ENCODE peak calls at places on chromosome 4, in seven cellular contexts. One of them, this sample, is unnamed. For H3K36me3, the result is how much of the 10 kb centered on the place peaks cover.

GRCh38 chr4:109990307-109991257 is 77.9 kb downstream of the EGF start:
- ATAC-seq in PC-3: no peak
- ATAC-seq in upper lobe of right lung: peak
- ATAC-seq in HCT116: no peak
- ATAC-seq in GM23338: no peak
- ATAC-seq in psoas muscle: no peak
- ATAC-seq in naive thymus-derived CD4-positive, alpha-beta T cell: peak
- ATAC-seq in this sample: no peak

GRCh38 chr4:173498023-173498422 is 32.0 kb downstream of the HAND2 start:
- ATAC-seq in naive thymus-derived CD4-positive, alpha-beta T cell: no peak
- ATAC-seq in HCT116: no peak
- ATAC-seq in psoas muscle: no peak
- ATAC-seq in GM23338: no peak
- ATAC-seq in upper lobe of right lung: no peak
- ATAC-seq in PC-3: no peak
- ATAC-seq in this sample: no peak

GRCh38 chr4:138669479-138670165 is 346.0 kb upstream of the NOCT start:
- ATAC-seq in upper lobe of right lung: no peak
- ATAC-seq in GM23338: no peak
- ATAC-seq in naive thymus-derived CD4-positive, alpha-beta T cell: no peak
- ATAC-seq in PC-3: no peak
- ATAC-seq in HCT116: no peak
- ATAC-seq in psoas muscle: no peak
- ATAC-seq in this sample: no peak

GRCh38 chr4:180665994-180666818 is 1577.0 kb upstream of the TENM3 start:
- ATAC-seq in naive thymus-derived CD4-positive, alpha-beta T cell: peak
- ATAC-seq in upper lobe of right lung: peak
- ATAC-seq in PC-3: peak
- ATAC-seq in HCT116: peak
- ATAC-seq in GM23338: peak
- ATAC-seq in psoas muscle: no peak
- ATAC-seq in this sample: no peak

GRCh38 chr4:182842104-182842600 is 75.0 kb downstream of the DCTD start:
- ATAC-seq in GM23338: no peak
- ATAC-seq in PC-3: no peak
- ATAC-seq in upper lobe of right lung: no peak
- ATAC-seq in psoas muscle: no peak
- ATAC-seq in HCT116: no peak
- ATAC-seq in naive thymus-derived CD4-positive, alpha-beta T cell: no peak
- ATAC-seq in this sample: no peak

GRCh38 chr4:150323551-150324325 is 245.5 kb downstream of the DCLK2 start:
- ATAC-seq in psoas muscle: no peak
- ATAC-seq in upper lobe of right lung: no peak
- ATAC-seq in GM23338: peak
- ATAC-seq in naive thymus-derived CD4-positive, alpha-beta T cell: no peak
- ATAC-seq in HCT116: no peak
- ATAC-seq in PC-3: no peak
- ATAC-seq in this sample: no peak

GRCh38 chr4:136400829-136401228 is 1131.5 kb downstream of the PCDH18 start:
- ATAC-seq in upper lobe of right lung: no peak
- ATAC-seq in psoas muscle: no peak
- ATAC-seq in GM23338: no peak
- ATAC-seq in naive thymus-derived CD4-positive, alpha-beta T cell: no peak
- ATAC-seq in PC-3: no peak
- ATAC-seq in HCT116: no peak
- ATAC-seq in this sample: no peak

GRCh38 chr4:169881769-169882168 is 124.0 kb upstream of the HPF1 start:
- ATAC-seq in psoas muscle: no peak
- ATAC-seq in PC-3: no peak
- ATAC-seq in upper lobe of right lung: peak
- ATAC-seq in GM23338: no peak
- ATAC-seq in HCT116: no peak
- ATAC-seq in naive thymus-derived CD4-positive, alpha-beta T cell: no peak
- ATAC-seq in this sample: no peak

GRCh38 chr4:155012469-155012868 is 196.0 kb upstream of the NPY2R start:
- ATAC-seq in PC-3: no peak
- ATAC-seq in upper lobe of right lung: no peak
- ATAC-seq in naive thymus-derived CD4-positive, alpha-beta T cell: no peak
- ATAC-seq in GM23338: no peak
- ATAC-seq in psoas muscle: no peak
- ATAC-seq in HCT116: no peak
- ATAC-seq in this sample: no peak

GRCh38 chr4:187780070-187780469 is 215.5 kb upstream of the ZFP42 start:
- ATAC-seq in HCT116: no peak
- ATAC-seq in GM23338: no peak
- ATAC-seq in psoas muscle: no peak
- ATAC-seq in PC-3: no peak
- ATAC-seq in naive thymus-derived CD4-positive, alpha-beta T cell: no peak
- ATAC-seq in upper lobe of right lung: no peak
- ATAC-seq in this sample: no peak

GRCh38 chr4:124936427-124936826 is 223.9 kb upstream of the ANKRD50 start:
- ATAC-seq in GM23338: no peak
- ATAC-seq in psoas muscle: peak
- ATAC-seq in HCT116: no peak
- ATAC-seq in PC-3: no peak
- ATAC-seq in upper lobe of right lung: peak
- ATAC-seq in naive thymus-derived CD4-positive, alpha-beta T cell: no peak
- ATAC-seq in this sample: peak

GRCh38 chr4:79697444-79697843 is 289.4 kb upstream of the GK2 start:
- ATAC-seq in GM23338: no peak
- ATAC-seq in PC-3: no peak
- ATAC-seq in HCT116: no peak
- ATAC-seq in upper lobe of right lung: no peak
- ATAC-seq in naive thymus-derived CD4-positive, alpha-beta T cell: no peak
- ATAC-seq in psoas muscle: no peak
- ATAC-seq in this sample: no peak

GRCh38 chr4:72522440-72522839 is 46.6 kb downstream of the ADAMTS3 start:
- ATAC-seq in psoas muscle: no peak
- ATAC-seq in naive thymus-derived CD4-positive, alpha-beta T cell: no peak
- ATAC-seq in HCT116: no peak
- ATAC-seq in upper lobe of right lung: no peak
- ATAC-seq in PC-3: no peak
- ATAC-seq in GM23338: no peak
- ATAC-seq in this sample: no peak

GRCh38 chr4:42672359-42673083 is 15.6 kb upstream of the ATP8A1 start:
- ATAC-seq in upper lobe of right lung: peak
- ATAC-seq in HCT116: no peak
- ATAC-seq in psoas muscle: no peak
- ATAC-seq in GM23338: no peak
- ATAC-seq in naive thymus-derived CD4-positive, alpha-beta T cell: no peak
- ATAC-seq in PC-3: no peak
- ATAC-seq in this sample: no peak

GRCh38 chr4:2193321-2193720 is 48.6 kb downstream of the HAUS3 start:
- ATAC-seq in upper lobe of right lung: no peak
- ATAC-seq in psoas muscle: no peak
- ATAC-seq in HCT116: no peak
- ATAC-seq in GM23338: no peak
- ATAC-seq in naive thymus-derived CD4-positive, alpha-beta T cell: no peak
- ATAC-seq in PC-3: no peak
- ATAC-seq in this sample: no peak

GRCh38 chr4:54272051-54272450 is 43.0 kb downstream of the PDGFRA start:
- ATAC-seq in GM23338: no peak
- ATAC-seq in psoas muscle: no peak
- ATAC-seq in PC-3: no peak
- ATAC-seq in HCT116: no peak
- ATAC-seq in upper lobe of right lung: no peak
- ATAC-seq in naive thymus-derived CD4-positive, alpha-beta T cell: no peak
- ATAC-seq in this sample: no peak
- H3K36me3 ChIP-seq in GM23338: under half
- H3K36me3 ChIP-seq in psoas muscle: under half
- H3K36me3 ChIP-seq in PC-3: under half
- H3K36me3 ChIP-seq in HCT116: under half
- H3K36me3 ChIP-seq in upper lobe of right lung: under half
- H3K36me3 ChIP-seq in naive thymus-derived CD4-positive, alpha-beta T cell: under half
- H3K36me3 ChIP-seq in this sample: under half

GRCh38 chr4:99074816-99075215 is 13.8 kb downstream of the ADH5 start:
- ATAC-seq in PC-3: no peak
- ATAC-seq in GM23338: no peak
- ATAC-seq in naive thymus-derived CD4-positive, alpha-beta T cell: no peak
- ATAC-seq in upper lobe of right lung: peak
- ATAC-seq in psoas muscle: no peak
- ATAC-seq in HCT116: no peak
- ATAC-seq in this sample: no peak
- H3K36me3 ChIP-seq in PC-3: under half
- H3K36me3 ChIP-seq in GM23338: half or more
- H3K36me3 ChIP-seq in naive thymus-derived CD4-positive, alpha-beta T cell: under half
- H3K36me3 ChIP-seq in upper lobe of right lung: half or more
- H3K36me3 ChIP-seq in psoas muscle: under half
- H3K36me3 ChIP-seq in HCT116: under half
- H3K36me3 ChIP-seq in this sample: half or more

GRCh38 chr4:82850684-82851083 is 40.3 kb downstream of the SEC31A start:
- ATAC-seq in psoas muscle: no peak
- ATAC-seq in naive thymus-derived CD4-positive, alpha-beta T cell: no peak
- ATAC-seq in GM23338: no peak
- ATAC-seq in HCT116: no peak
- ATAC-seq in upper lobe of right lung: no peak
- ATAC-seq in PC-3: no peak
- ATAC-seq in this sample: no peak
- H3K36me3 ChIP-seq in psoas muscle: under half
- H3K36me3 ChIP-seq in naive thymus-derived CD4-positive, alpha-beta T cell: under half
- H3K36me3 ChIP-seq in GM23338: under half
- H3K36me3 ChIP-seq in HCT116: half or more
- H3K36me3 ChIP-seq in upper lobe of right lung: half or more
- H3K36me3 ChIP-seq in PC-3: under half
- H3K36me3 ChIP-seq in this sample: half or more

GRCh38 chr4:56961107-56961500 is 16.3 kb downstream of the NOA1 start:
- ATAC-seq in naive thymus-derived CD4-positive, alpha-beta T cell: no peak
- ATAC-seq in PC-3: no peak
- ATAC-seq in psoas muscle: no peak
- ATAC-seq in HCT116: peak
- ATAC-seq in GM23338: no peak
- ATAC-seq in upper lobe of right lung: no peak
- ATAC-seq in this sample: no peak
- H3K36me3 ChIP-seq in naive thymus-derived CD4-positive, alpha-beta T cell: under half
- H3K36me3 ChIP-seq in PC-3: under half
- H3K36me3 ChIP-seq in psoas muscle: under half
- H3K36me3 ChIP-seq in HCT116: under half
- H3K36me3 ChIP-seq in GM23338: under half
- H3K36me3 ChIP-seq in upper lobe of right lung: under half
- H3K36me3 ChIP-seq in this sample: half or more

GRCh38 chr4:6591781-6592180 is 16.8 kb downstream of the MAN2B2 start:
- ATAC-seq in psoas muscle: no peak
- ATAC-seq in GM23338: no peak
- ATAC-seq in naive thymus-derived CD4-positive, alpha-beta T cell: no peak
- ATAC-seq in PC-3: no peak
- ATAC-seq in HCT116: peak
- ATAC-seq in upper lobe of right lung: no peak
- ATAC-seq in this sample: no peak
- H3K36me3 ChIP-seq in psoas muscle: under half
- H3K36me3 ChIP-seq in GM23338: under half
- H3K36me3 ChIP-seq in naive thymus-derived CD4-positive, alpha-beta T cell: under half
- H3K36me3 ChIP-seq in PC-3: under half
- H3K36me3 ChIP-seq in HCT116: under half
- H3K36me3 ChIP-seq in upper lobe of right lung: under half
- H3K36me3 ChIP-seq in this sample: half or more

GRCh38 chr4:38691251-38692008 is 27.4 kb downstream of the KLF3 start:
- ATAC-seq in naive thymus-derived CD4-positive, alpha-beta T cell: no peak
- ATAC-seq in upper lobe of right lung: peak
- ATAC-seq in HCT116: no peak
- ATAC-seq in PC-3: no peak
- ATAC-seq in GM23338: no peak
- ATAC-seq in psoas muscle: peak
- ATAC-seq in this sample: peak
- H3K36me3 ChIP-seq in naive thymus-derived CD4-positive, alpha-beta T cell: under half
- H3K36me3 ChIP-seq in upper lobe of right lung: half or more
- H3K36me3 ChIP-seq in HCT116: half or more
- H3K36me3 ChIP-seq in PC-3: half or more
- H3K36me3 ChIP-seq in GM23338: under half
- H3K36me3 ChIP-seq in psoas muscle: under half
- H3K36me3 ChIP-seq in this sample: under half